ENCODE peak calls at places on chromosomes 12 and 14, in six cellular contexts. P is NB4, D is WERI-Rb-1, K is NAMALWA, B is mucosa of descending colon, Q is C1 segment of cervical spinal cord. S is an unnamed sample.

GRCh38 chr14:50311974-50312733 is at the start of the genes DMAC2L and L2HGDH:
- DNase-seq in P (peak; percentile 97), D (peak; percentile 96), K (peak; percentile 91), B (peak; percentile 95), Q (peak; percentile 92), S (peak; percentile 97)

GRCh38 chr12:10358131-10358530 is 31.7 kb downstream of the KLRK1 start:
- DNase-seq in P (no peak), D (no peak), K (no peak), B (no peak), Q (no peak), S (no peak)

GRCh38 chr14:67942311-67942710 is 122.7 kb downstream of the RAD51B start:
- DNase-seq in P (no peak), D (no peak), K (no peak), B (no peak), Q (no peak), S (no peak)

GRCh38 chr12:124586756-124587155 is 19.3 kb upstream of the NCOR2 start:
- DNase-seq in P (no peak), D (no peak), K (no peak), B (no peak), Q (no peak), S (no peak)

GRCh38 chr12:29044799-29045198 is 104.3 kb upstream of the FAR2 start:
- DNase-seq in P (no peak), D (no peak), K (no peak), B (no peak), Q (no peak), S (no peak)

GRCh38 chr14:79802096-79802495 is 409.2 kb downstream of the DIO2 start:
- DNase-seq in P (no peak), D (no peak), K (no peak), B (no peak), Q (no peak), S (no peak)

GRCh38 chr14:104544362-104544761 is 35.2 kb upstream of the C14orf180 start:
- DNase-seq in P (no peak), D (no peak), K (no peak), B (peak; percentile 10), Q (no peak), S (no peak)

GRCh38 chr12:101597164-101597563 is 2.4 kb downstream of the MYBPC1 start:
- DNase-seq in P (no peak), D (no peak), K (no peak), B (no peak), Q (no peak), S (no peak)

GRCh38 chr12:92337128-92337527 is 191.5 kb upstream of the BTG1 start:
- DNase-seq in P (no peak), D (no peak), K (no peak), B (no peak), Q (no peak), S (no peak)

GRCh38 chr14:99946652-99947489 is 118.4 kb upstream of the EVL start:
- DNase-seq in P (peak; percentile 55), D (peak; percentile 48), K (peak; percentile 74), B (no peak), Q (no peak), S (peak; percentile 26)

GRCh38 chr12:42490261-42490842 is 99.2 kb downstream of the PRICKLE1 start:
- DNase-seq in P (no peak), D (no peak), K (no peak), B (no peak), Q (no peak), S (peak; percentile 55)

GRCh38 chr12:49028666-49029275 is 10.2 kb upstream of the PRKAG1 start:
- DNase-seq in P (no peak), D (no peak), K (no peak), B (no peak), Q (no peak), S (no peak)

GRCh38 chr12:113474635-113475436 is 3.2 kb upstream of the LHX5 start:
- DNase-seq in P (no peak), D (no peak), K (no peak), B (no peak), Q (no peak), S (no peak)

GRCh38 chr14:102249041-102249440 is 55.9 kb downstream of the MOK start:
- DNase-seq in P (no peak), D (no peak), K (no peak), B (no peak), Q (no peak), S (no peak)

GRCh38 chr12:116236148-116236731 is 41.3 kb downstream of the MED13L start:
- DNase-seq in P (peak; percentile 74), D (peak; percentile 22), K (peak; percentile 66), B (no peak), Q (no peak), S (peak; percentile 63)

GRCh38 chr12:58529897-58530296 is 390.4 kb downstream of the LRIG3 start:
- DNase-seq in P (no peak), D (no peak), K (no peak), B (no peak), Q (no peak), S (no peak)

GRCh38 chr14:75558440-75558839 is 20.0 kb upstream of the FLVCR2 start:
- DNase-seq in P (peak; percentile 34), D (no peak), K (no peak), B (no peak), Q (no peak), S (no peak)

GRCh38 chr12:120367252-120367923 is 1.6 kb downstream of the MSI1 start:
- DNase-seq in P (peak; percentile 42), D (peak; percentile 79), K (peak; percentile 22), B (no peak), Q (no peak), S (no peak)

GRCh38 chr12:130602251-130602650 is 113.8 kb downstream of the RIMBP2 start:
- DNase-seq in P (no peak), D (no peak), K (no peak), B (no peak), Q (no peak), S (no peak)

GRCh38 chr14:37598085-37598972 is 2.9 kb downstream of the TTC6 start:
- DNase-seq in P (no peak), D (peak; percentile 49), K (no peak), B (peak; percentile 80), Q (no peak), S (no peak)

GRCh38 chr12:34391771-34392581 is 369.7 kb downstream of the ALG10 start:
- DNase-seq in P (no peak), D (no peak), K (no peak), B (peak; percentile 24), Q (no peak), S (no peak)

GRCh38 chr14:63543826-63544320 is 696 bp upstream of the PPP2R5E start:
- DNase-seq in P (no peak), D (no peak), K (no peak), B (no peak), Q (no peak), S (peak; percentile 19)

GRCh38 chr12:118773956-118774723 is 207.2 kb upstream of the SRRM4 start:
- DNase-seq in P (no peak), D (no peak), K (no peak), B (no peak), Q (peak; percentile 7), S (peak; percentile 87)

GRCh38 chr12:6917491-6918231 is 3.3 kb downstream of the ENO2 start:
- DNase-seq in P (no peak), D (no peak), K (no peak), B (no peak), Q (no peak), S (no peak)

GRCh38 chr14:55837467-55837866 is 257.5 kb downstream of the KTN1 start:
- DNase-seq in P (no peak), D (no peak), K (no peak), B (no peak), Q (no peak), S (no peak)

GRCh38 chr12:114668905-114669304 is 15.1 kb downstream of the TBX3 start:
- DNase-seq in P (no peak), D (no peak), K (no peak), B (no peak), Q (no peak), S (no peak)

GRCh38 chr12:127389923-127390322 is 877.0 kb upstream of the TMEM132C start:
- DNase-seq in P (peak; percentile 19), D (no peak), K (no peak), B (no peak), Q (no peak), S (no peak)

GRCh38 chr12:56157201-56158028 is 744 bp upstream of the MYL6 start:
- DNase-seq in P (peak; percentile 87), D (peak; percentile 79), K (peak; percentile 87), B (peak; percentile 85), Q (peak; percentile 72), S (peak; percentile 71)

GRCh38 chr14:55116246-55117030 is 12.6 kb upstream of the LGALS3 start:
- DNase-seq in P (no peak), D (no peak), K (no peak), B (peak; percentile 60), Q (no peak), S (no peak)

GRCh38 chr14:71932229-71932951 is at the start of gene RGS6:
- DNase-seq in P (no peak), D (peak; percentile 59), K (no peak), B (no peak), Q (no peak), S (peak; percentile 9)

GRCh38 chr14:77067632-77068514 is 30.2 kb upstream of the CIPC start:
- DNase-seq in P (peak; percentile 57), D (peak; percentile 74), K (peak; percentile 60), B (peak; percentile 63), Q (peak; percentile 47), S (peak; percentile 88)

GRCh38 chr12:10753066-10753465 is 29.9 kb upstream of the YBX3 start:
- DNase-seq in P (no peak), D (no peak), K (no peak), B (no peak), Q (no peak), S (no peak)

GRCh38 chr14:72752034-72752412 is 141.9 kb downstream of the DPF3 start:
- DNase-seq in P (peak; percentile 4), D (no peak), K (no peak), B (no peak), Q (no peak), S (no peak)

GRCh38 chr14:24429395-24430142 is at the start of the genes CBLN3 and KHNYN:
- DNase-seq in P (peak; percentile 95), D (peak; percentile 91), K (peak; percentile 88), B (peak; percentile 94), Q (peak; percentile 75), S (peak; percentile 93)

GRCh38 chr14:99230271-99231141 is 41.5 kb downstream of the BCL11B start:
- DNase-seq in P (peak; percentile 15), D (no peak), K (no peak), B (no peak), Q (no peak), S (no peak)

GRCh38 chr14:60381909-60382308 is 104.0 kb downstream of the C14orf39 start:
- DNase-seq in P (no peak), D (no peak), K (no peak), B (no peak), Q (no peak), S (no peak)

GRCh38 chr14:35332517-35333346 is 40.5 kb downstream of the PSMA6 start:
- DNase-seq in P (peak; percentile 68), D (no peak), K (no peak), B (peak; percentile 82), Q (no peak), S (no peak)